ENCODE peak calls at places on chromosomes 3 and 15, in seven cellular contexts. One of them, this sample, is unnamed.
A peak's percentile ranks its signal among the peaks of the same experiment; 100 is the strongest.

GRCh38 chr3:9316881-9317341 is 45.9 kb upstream of the THUMPD3 start:
- DNase-seq in heart right ventricle: no peak
- DNase-seq in stomach: no peak
- DNase-seq in IMR-90: peak; percentile 56
- DNase-seq in SJSA1: peak; percentile 45
- DNase-seq in neural progenitor cell: peak; percentile 83
- DNase-seq in uterus: peak; percentile 58
- DNase-seq in this sample: peak; percentile 16

GRCh38 chr3:182710557-182711157 is 82.6 kb upstream of the ATP11B start:
- DNase-seq in IMR-90: peak; percentile 13
- DNase-seq in SJSA1: no peak
- DNase-seq in heart right ventricle: no peak
- DNase-seq in stomach: no peak
- DNase-seq in uterus: no peak
- DNase-seq in neural progenitor cell: peak; percentile 37
- DNase-seq in this sample: no peak

GRCh38 chr15:62601779-62602540 is 436.9 kb upstream of the C2CD4B start:
- DNase-seq in neural progenitor cell: no peak
- DNase-seq in uterus: no peak
- DNase-seq in stomach: no peak
- DNase-seq in SJSA1: no peak
- DNase-seq in IMR-90: peak; percentile 43
- DNase-seq in heart right ventricle: no peak
- DNase-seq in this sample: no peak

GRCh38 chr3:26653811-26654379 is 31.3 kb downstream of the LRRC3B start:
- DNase-seq in IMR-90: no peak
- DNase-seq in heart right ventricle: no peak
- DNase-seq in uterus: no peak
- DNase-seq in neural progenitor cell: no peak
- DNase-seq in SJSA1: no peak
- DNase-seq in stomach: no peak
- DNase-seq in this sample: no peak

GRCh38 chr15:39692464-39693327 is 89.9 kb downstream of the FSIP1 start:
- DNase-seq in IMR-90: no peak
- DNase-seq in uterus: no peak
- DNase-seq in stomach: no peak
- DNase-seq in neural progenitor cell: peak; percentile 96
- DNase-seq in SJSA1: no peak
- DNase-seq in heart right ventricle: no peak
- DNase-seq in this sample: no peak

GRCh38 chr3:182738583-182739514 is 54.5 kb upstream of the ATP11B start:
- DNase-seq in uterus: no peak
- DNase-seq in IMR-90: no peak
- DNase-seq in neural progenitor cell: no peak
- DNase-seq in heart right ventricle: no peak
- DNase-seq in stomach: peak; percentile 81
- DNase-seq in SJSA1: no peak
- DNase-seq in this sample: peak; percentile 71

GRCh38 chr3:157592769-157593168 is 89.6 kb upstream of the VEPH1 start:
- DNase-seq in uterus: no peak
- DNase-seq in neural progenitor cell: no peak
- DNase-seq in SJSA1: no peak
- DNase-seq in IMR-90: no peak
- DNase-seq in stomach: no peak
- DNase-seq in heart right ventricle: no peak
- DNase-seq in this sample: no peak

GRCh38 chr3:98021821-98022220 is 13.3 kb downstream of the GABRR3 start:
- DNase-seq in IMR-90: peak; percentile 63
- DNase-seq in uterus: no peak
- DNase-seq in heart right ventricle: no peak
- DNase-seq in stomach: no peak
- DNase-seq in neural progenitor cell: no peak
- DNase-seq in SJSA1: no peak
- DNase-seq in this sample: no peak

GRCh38 chr15:37764733-37765191 is 169.7 kb upstream of the TMCO5A start:
- DNase-seq in heart right ventricle: no peak
- DNase-seq in SJSA1: peak; percentile 48
- DNase-seq in neural progenitor cell: peak; percentile 31
- DNase-seq in stomach: peak; percentile 29
- DNase-seq in IMR-90: peak; percentile 74
- DNase-seq in uterus: no peak
- DNase-seq in this sample: peak; percentile 10

GRCh38 chr3:180457238-180457637 is 144.7 kb upstream of the TTC14 start:
- DNase-seq in IMR-90: no peak
- DNase-seq in stomach: no peak
- DNase-seq in SJSA1: no peak
- DNase-seq in uterus: no peak
- DNase-seq in heart right ventricle: no peak
- DNase-seq in neural progenitor cell: no peak
- DNase-seq in this sample: no peak

DNA sequence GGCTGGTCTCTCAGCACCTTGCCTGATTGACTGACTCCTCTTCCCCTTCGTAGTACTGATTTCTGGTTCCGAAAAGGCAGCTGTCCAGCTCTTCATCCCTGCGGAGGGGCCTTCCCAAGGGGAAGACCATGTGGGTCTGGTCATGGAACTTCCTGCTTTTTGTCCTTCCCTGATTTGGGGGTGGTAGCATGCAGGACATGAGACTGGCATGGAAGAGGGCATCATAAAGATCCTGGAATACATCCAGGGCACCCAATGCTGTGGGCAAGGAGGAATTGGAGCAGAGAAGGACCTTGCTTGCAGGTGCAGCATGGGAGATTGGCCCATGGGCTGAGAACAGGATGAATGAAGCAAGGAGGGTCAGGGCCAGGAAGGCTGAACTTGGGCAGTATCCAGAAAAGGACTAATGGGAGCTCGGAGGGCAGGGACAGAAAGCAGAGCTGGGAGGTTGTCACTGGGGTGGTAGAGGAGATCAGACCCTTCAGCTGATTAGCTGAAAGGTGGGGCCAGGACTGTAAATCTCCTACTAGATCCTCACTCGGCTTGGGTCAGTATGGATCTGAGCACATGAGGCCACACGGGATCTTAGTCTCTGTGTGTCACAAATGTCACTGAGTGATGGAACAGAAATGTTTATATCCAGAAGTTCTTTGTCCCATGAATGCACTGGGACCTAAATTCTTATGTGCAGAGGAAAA is 59.5 kb downstream of the AMOTL2 start:
- DNase-seq in uterus: peak; percentile 43
- DNase-seq in SJSA1: peak; percentile 32
- DNase-seq in neural progenitor cell: no peak
- DNase-seq in stomach: no peak
- DNase-seq in IMR-90: no peak
- DNase-seq in heart right ventricle: no peak
- DNase-seq in this sample: no peak
- H3K4me1 ChIP-seq in uterus: peaks cover 10% of the 10 kb centered on the region
- H3K4me1 ChIP-seq in SJSA1: peaks cover 86% of the 10 kb centered on the region
- H3K4me1 ChIP-seq in neural progenitor cell: peaks cover 24% of the 10 kb centered on the region
- H3K4me1 ChIP-seq in stomach: peaks cover 64% of the 10 kb centered on the region
- H3K4me1 ChIP-seq in IMR-90: peaks cover 46% of the 10 kb centered on the region
- H3K4me1 ChIP-seq in heart right ventricle: peaks cover 47% of the 10 kb centered on the region
- H3K4me1 ChIP-seq in this sample: peaks cover 34% of the 10 kb centered on the region

GRCh38 chr3:42507751-42508335 is 5.4 kb downstream of the VIPR1 start:
- DNase-seq in stomach: no peak
- DNase-seq in neural progenitor cell: no peak
- DNase-seq in uterus: no peak
- DNase-seq in SJSA1: no peak
- DNase-seq in IMR-90: no peak
- DNase-seq in heart right ventricle: no peak
- DNase-seq in this sample: peak; percentile 59
- H3K4me1 ChIP-seq in stomach: peaks cover 57% of the 10 kb centered on the region
- H3K4me1 ChIP-seq in neural progenitor cell: no peaks in the 10 kb centered on the region
- H3K4me1 ChIP-seq in uterus: no peaks in the 10 kb centered on the region
- H3K4me1 ChIP-seq in SJSA1: no peaks in the 10 kb centered on the region
- H3K4me1 ChIP-seq in IMR-90: no peaks in the 10 kb centered on the region
- H3K4me1 ChIP-seq in heart right ventricle: peaks cover 16% of the 10 kb centered on the region
- H3K4me1 ChIP-seq in this sample: peaks cover 20% of the 10 kb centered on the region

GRCh38 chr15:92231461-92231860 is 162.2 kb upstream of the ST8SIA2 start:
- DNase-seq in IMR-90: no peak
- DNase-seq in heart right ventricle: no peak
- DNase-seq in uterus: no peak
- DNase-seq in neural progenitor cell: no peak
- DNase-seq in stomach: no peak
- DNase-seq in SJSA1: no peak
- DNase-seq in this sample: no peak
- H3K4me1 ChIP-seq in IMR-90: no peaks in the 10 kb centered on the region
- H3K4me1 ChIP-seq in heart right ventricle: no peaks in the 10 kb centered on the region
- H3K4me1 ChIP-seq in uterus: no peaks in the 10 kb centered on the region
- H3K4me1 ChIP-seq in neural progenitor cell: no peaks in the 10 kb centered on the region
- H3K4me1 ChIP-seq in stomach: no peaks in the 10 kb centered on the region
- H3K4me1 ChIP-seq in SJSA1: no peaks in the 10 kb centered on the region
- H3K4me1 ChIP-seq in this sample: no peaks in the 10 kb centered on the region

GRCh38 chr3:50624634-50625033 is 7.7 kb downstream of the MAPKAPK3 start:
- DNase-seq in uterus: no peak
- DNase-seq in stomach: no peak
- DNase-seq in neural progenitor cell: no peak
- DNase-seq in IMR-90: no peak
- DNase-seq in heart right ventricle: no peak
- DNase-seq in SJSA1: no peak
- DNase-seq in this sample: no peak

GRCh38 chr3:50627407-50628051 is 10.6 kb downstream of the MAPKAPK3 start:
- DNase-seq in IMR-90: peak; percentile 69
- DNase-seq in heart right ventricle: no peak
- DNase-seq in uterus: no peak
- DNase-seq in stomach: peak; percentile 38
- DNase-seq in SJSA1: peak; percentile 86
- DNase-seq in neural progenitor cell: peak; percentile 74
- DNase-seq in this sample: no peak

GRCh38 chr3:50625131-50625878 is 8.4 kb downstream of the MAPKAPK3 start:
- DNase-seq in neural progenitor cell: peak; percentile 89
- DNase-seq in uterus: no peak
- DNase-seq in SJSA1: no peak
- DNase-seq in stomach: no peak
- DNase-seq in IMR-90: no peak
- DNase-seq in heart right ventricle: no peak
- DNase-seq in this sample: no peak

GRCh38 chr3:50625879-50626182 is 8.9 kb downstream of the MAPKAPK3 start:
- DNase-seq in SJSA1: no peak
- DNase-seq in stomach: no peak
- DNase-seq in heart right ventricle: no peak
- DNase-seq in neural progenitor cell: no peak
- DNase-seq in uterus: no peak
- DNase-seq in IMR-90: no peak
- DNase-seq in this sample: no peak

GRCh38 chr3:50626406-50626805 is 9.5 kb downstream of the MAPKAPK3 start:
- DNase-seq in IMR-90: no peak
- DNase-seq in stomach: no peak
- DNase-seq in uterus: no peak
- DNase-seq in neural progenitor cell: no peak
- DNase-seq in SJSA1: no peak
- DNase-seq in heart right ventricle: no peak
- DNase-seq in this sample: no peak
- H3K4me1 ChIP-seq in IMR-90: peaks cover 6% of the 10 kb centered on the region
- H3K4me1 ChIP-seq in stomach: peaks cover 93% of the 10 kb centered on the region
- H3K4me1 ChIP-seq in uterus: no peaks in the 10 kb centered on the region
- H3K4me1 ChIP-seq in neural progenitor cell: peaks cover 43% of the 10 kb centered on the region
- H3K4me1 ChIP-seq in SJSA1: peaks cover 23% of the 10 kb centered on the region
- H3K4me1 ChIP-seq in heart right ventricle: peaks cover 79% of the 10 kb centered on the region
- H3K4me1 ChIP-seq in this sample: peaks cover 12% of the 10 kb centered on the region

GRCh38 chr3:34106379-34106778 is 307.9 kb downstream of the PDCD6IP start:
- DNase-seq in neural progenitor cell: no peak
- DNase-seq in IMR-90: no peak
- DNase-seq in heart right ventricle: no peak
- DNase-seq in uterus: no peak
- DNase-seq in SJSA1: no peak
- DNase-seq in stomach: no peak
- DNase-seq in this sample: no peak
- H3K4me1 ChIP-seq in neural progenitor cell: no peaks in the 10 kb centered on the region
- H3K4me1 ChIP-seq in IMR-90: no peaks in the 10 kb centered on the region
- H3K4me1 ChIP-seq in heart right ventricle: no peaks in the 10 kb centered on the region
- H3K4me1 ChIP-seq in uterus: no peaks in the 10 kb centered on the region
- H3K4me1 ChIP-seq in SJSA1: no peaks in the 10 kb centered on the region
- H3K4me1 ChIP-seq in stomach: no peaks in the 10 kb centered on the region
- H3K4me1 ChIP-seq in this sample: no peaks in the 10 kb centered on the region

This sample was measured in transverse colon.